ENCODE peak calls at places on chromosomes 4 and X, in five cellular contexts. L is effector CD4-positive, alpha-beta T cell; E is germinal center; G is H7; R is pulmonary artery endothelial cell. F is an unnamed sample.
A peak's percentile ranks its signal among the peaks of the same experiment; 100 is the strongest.

GRCh38 chrX:45524805-45525204 is 324.1 kb upstream of the DIPK2B start:
- DNase-seq in E (no peak), G (no peak), L (no peak), R (no peak), F (no peak)

GRCh38 chr4:104905546-104905945 is 241.1 kb upstream of the TET2 start:
- DNase-seq in L (no peak), R (no peak), G (no peak), E (no peak), F (no peak)

GRCh38 chrX:17078031-17078730 is 131.7 kb downstream of the REPS2 start:
- DNase-seq in G (no peak), R (no peak), E (no peak), L (no peak), F (no peak)

GRCh38 chr4:40976343-40976742 is 226.6 kb downstream of the NSUN7 start:
- DNase-seq in L (no peak), R (no peak), G (peak; percentile 55), E (peak; percentile 45), F (no peak)

GRCh38 chr4:180057891-180058643 is 2185.1 kb upstream of the TENM3 start:
- DNase-seq in R (no peak), L (no peak), G (peak; percentile 51), E (peak; percentile 3), F (peak; percentile 60)

GRCh38 chr4:148310756-148311155 is 131.5 kb downstream of the NR3C2 start:
- DNase-seq in R (no peak), E (no peak), G (no peak), L (no peak), F (no peak)

GRCh38 chr4:173990126-173990878 is 293.2 kb downstream of the FBXO8 start:
- DNase-seq in L (no peak), G (peak; percentile 5), R (no peak), E (no peak), F (no peak)

GRCh38 chr4:132530846-132531245 is 618.2 kb upstream of the PCDH10 start:
- DNase-seq in L (no peak), E (no peak), G (no peak), R (no peak), F (no peak)

GRCh38 chrX:153818571-153819397 is 11.6 kb downstream of the PDZD4 start:
- DNase-seq in L (peak; percentile 35), G (peak; percentile 96), R (no peak), E (peak; percentile 59), F (no peak)

GRCh38 chrX:108270739-108271396 is 167.4 kb downstream of the COL4A6 start:
- DNase-seq in L (no peak), R (no peak), G (no peak), E (no peak), F (no peak)

GRCh38 chr4:845836-846251 is 19.9 kb upstream of the CPLX1 start:
- DNase-seq in L (no peak), R (no peak), G (no peak), E (no peak), F (peak; percentile 44)

GRCh38 chr4:61514991-61515390 is 314.9 kb downstream of the ADGRL3 start:
- DNase-seq in E (no peak), L (no peak), G (no peak), R (no peak), F (no peak)

GRCh38 chrX:117508021-117508420 is 608.6 kb downstream of the KLHL13 start:
- DNase-seq in G (no peak), E (no peak), L (no peak), R (no peak), F (no peak)

GRCh38 chr4:48570646-48571220 is 80.7 kb downstream of the ZAR1 start:
- DNase-seq in R (no peak), G (no peak), L (no peak), E (no peak), F (no peak)

GRCh38 chr4:141120036-141120593 is 13.2 kb downstream of the RNF150 start:
- DNase-seq in G (no peak), R (no peak), E (no peak), L (no peak), F (no peak)

GRCh38 chr4:138175337-138175794 is 66.8 kb downstream of the SLC7A11 start:
- DNase-seq in R (no peak), E (no peak), L (no peak), G (no peak), F (no peak)

GRCh38 chrX:101257448-101258259 is 33.5 kb downstream of the TAF7L start:
- DNase-seq in E (no peak), L (no peak), G (no peak), R (no peak), F (no peak)

GRCh38 chr4:16667464-16667863 is 231.0 kb downstream of the LDB2 start:
- DNase-seq in L (no peak), R (no peak), G (no peak), E (no peak), F (no peak)

GRCh38 chr4:15738877-15739276 is 36.0 kb downstream of the BST1 start:
- DNase-seq in R (no peak), E (no peak), G (no peak), L (no peak), F (no peak)

GRCh38 chr4:28167411-28167810 is 1306.8 kb downstream of the STIM2 start:
- DNase-seq in R (no peak), G (no peak), E (no peak), L (no peak), F (no peak)

GRCh38 chr4:97646997-97647396 is 496.3 kb downstream of the STPG2 start:
- DNase-seq in R (peak; percentile 3), G (no peak), L (no peak), E (no peak), F (no peak)

GRCh38 chr4:145071560-145071959 is 26.4 kb downstream of the ANAPC10 start:
- DNase-seq in L (no peak), R (no peak), E (no peak), G (no peak), F (no peak)

GRCh38 chr4:76950052-76950845 is 697 bp downstream of the SEPTIN11 start:
- DNase-seq in G (peak; percentile 71), R (no peak), E (peak; percentile 69), L (peak; percentile 32), F (peak; percentile 77)

GRCh38 chrX:71482228-71482958 is 50.5 kb upstream of the OGT start:
- DNase-seq in G (no peak), R (no peak), E (no peak), L (no peak), F (no peak)

GRCh38 chr4:184949020-184949419 is 69.3 kb upstream of the HELT start:
- DNase-seq in E (no peak), L (no peak), R (no peak), G (no peak), F (no peak)

GRCh38 chrX:18983711-18984380 is at the start of gene PHKA2:
- DNase-seq in L (no peak), G (no peak), E (peak; percentile 7), R (no peak), F (peak; percentile 86)

GRCh38 chrX:39848243-39848642 is 249.5 kb downstream of the BCOR start:
- DNase-seq in E (no peak), L (no peak), R (no peak), G (no peak), F (no peak)

GRCh38 chr4:139887962-139888735 is 222.5 kb downstream of the MGST2 start:
- DNase-seq in L (no peak), R (no peak), E (peak; percentile 57), G (peak; percentile 48), F (no peak)

GRCh38 chr4:81426770-81427604 is 44.7 kb downstream of the RASGEF1B start:
- DNase-seq in L (no peak), R (no peak), E (no peak), G (peak; percentile 18), F (no peak)

F was measured in Right ventricle myocardium inferior.